ENCODE peak calls at places on chromosomes 13 and 19, in nine cellular contexts. One of them, this sample, is unnamed.

GRCh38 chr19:6534451-6535093 is 3.7 kb downstream of the TNFSF9 start:
- DNase-seq in GM20000: no peak
- DNase-seq in T-helper 22 cell: no peak
- DNase-seq in RWPE1: no peak
- DNase-seq in NCI-H748 treated with DMSO at 0.1 percent for 48 hours: no peak
- DNase-seq in endothelial cell of umbilical vein: no peak
- DNase-seq in activated CD4-positive, alpha-beta T cell treated with anti-CD3 and anti-CD28 coated beads for 48 hours: no peak
- DNase-seq in KG1: no peak
- DNase-seq in head of caudate nucleus: no peak
- DNase-seq in this sample: no peak

GRCh38 chr13:29911781-29912478 is 61.5 kb upstream of the UBL3 start:
- DNase-seq in GM20000: no peak
- DNase-seq in T-helper 22 cell: no peak
- DNase-seq in RWPE1: no peak
- DNase-seq in NCI-H748 treated with DMSO at 0.1 percent for 48 hours: no peak
- DNase-seq in endothelial cell of umbilical vein: no peak
- DNase-seq in activated CD4-positive, alpha-beta T cell treated with anti-CD3 and anti-CD28 coated beads for 48 hours: no peak
- DNase-seq in KG1: no peak
- DNase-seq in head of caudate nucleus: no peak
- DNase-seq in this sample: no peak

GRCh38 chr13:111898956-111899713 is 167.8 kb upstream of the SOX1 start:
- DNase-seq in GM20000: peak; percentile 6
- DNase-seq in T-helper 22 cell: no peak
- DNase-seq in RWPE1: no peak
- DNase-seq in NCI-H748 treated with DMSO at 0.1 percent for 48 hours: no peak
- DNase-seq in endothelial cell of umbilical vein: no peak
- DNase-seq in activated CD4-positive, alpha-beta T cell treated with anti-CD3 and anti-CD28 coated beads for 48 hours: no peak
- DNase-seq in KG1: no peak
- DNase-seq in head of caudate nucleus: peak; percentile 13
- DNase-seq in this sample: no peak

GRCh38 chr19:4083677-4084546 is 17.2 kb upstream of the ZBTB7A start:
- DNase-seq in GM20000: peak; percentile 80
- DNase-seq in T-helper 22 cell: no peak
- DNase-seq in RWPE1: no peak
- DNase-seq in NCI-H748 treated with DMSO at 0.1 percent for 48 hours: no peak
- DNase-seq in endothelial cell of umbilical vein: no peak
- DNase-seq in activated CD4-positive, alpha-beta T cell treated with anti-CD3 and anti-CD28 coated beads for 48 hours: peak; percentile 41
- DNase-seq in KG1: peak; percentile 44
- DNase-seq in head of caudate nucleus: no peak
- DNase-seq in this sample: no peak

GRCh38 chr13:41639955-41640780 is 182.8 kb downstream of the RGCC start:
- DNase-seq in GM20000: no peak
- DNase-seq in T-helper 22 cell: no peak
- DNase-seq in RWPE1: no peak
- DNase-seq in NCI-H748 treated with DMSO at 0.1 percent for 48 hours: no peak
- DNase-seq in endothelial cell of umbilical vein: peak; percentile 36
- DNase-seq in activated CD4-positive, alpha-beta T cell treated with anti-CD3 and anti-CD28 coated beads for 48 hours: no peak
- DNase-seq in KG1: no peak
- DNase-seq in head of caudate nucleus: no peak
- DNase-seq in this sample: no peak

GRCh38 chr13:84896128-84896527 is 903.1 kb downstream of the SLITRK6 start:
- DNase-seq in GM20000: peak; percentile 53
- DNase-seq in T-helper 22 cell: no peak
- DNase-seq in RWPE1: peak; percentile 13
- DNase-seq in NCI-H748 treated with DMSO at 0.1 percent for 48 hours: peak; percentile 61
- DNase-seq in endothelial cell of umbilical vein: peak; percentile 46
- DNase-seq in activated CD4-positive, alpha-beta T cell treated with anti-CD3 and anti-CD28 coated beads for 48 hours: peak; percentile 48
- DNase-seq in KG1: peak; percentile 27
- DNase-seq in head of caudate nucleus: peak; percentile 63
- DNase-seq in this sample: peak; percentile 42

GRCh38 chr19:51980116-51980736 is 6.4 kb downstream of the ZNF350 start:
- DNase-seq in GM20000: no peak
- DNase-seq in T-helper 22 cell: no peak
- DNase-seq in RWPE1: no peak
- DNase-seq in NCI-H748 treated with DMSO at 0.1 percent for 48 hours: no peak
- DNase-seq in endothelial cell of umbilical vein: no peak
- DNase-seq in activated CD4-positive, alpha-beta T cell treated with anti-CD3 and anti-CD28 coated beads for 48 hours: no peak
- DNase-seq in KG1: no peak
- DNase-seq in head of caudate nucleus: no peak
- DNase-seq in this sample: no peak

GRCh38 chr19:5268801-5269200 is 71.8 kb downstream of the PTPRS start:
- DNase-seq in GM20000: no peak
- DNase-seq in T-helper 22 cell: no peak
- DNase-seq in RWPE1: peak; percentile 15
- DNase-seq in NCI-H748 treated with DMSO at 0.1 percent for 48 hours: no peak
- DNase-seq in endothelial cell of umbilical vein: no peak
- DNase-seq in activated CD4-positive, alpha-beta T cell treated with anti-CD3 and anti-CD28 coated beads for 48 hours: no peak
- DNase-seq in KG1: no peak
- DNase-seq in head of caudate nucleus: no peak
- DNase-seq in this sample: no peak

GRCh38 chr19:55115446-55116065 is 1.9 kb downstream of the PPP1R12C start:
- DNase-seq in GM20000: no peak
- DNase-seq in T-helper 22 cell: no peak
- DNase-seq in RWPE1: no peak
- DNase-seq in NCI-H748 treated with DMSO at 0.1 percent for 48 hours: no peak
- DNase-seq in endothelial cell of umbilical vein: peak; percentile 21
- DNase-seq in activated CD4-positive, alpha-beta T cell treated with anti-CD3 and anti-CD28 coated beads for 48 hours: no peak
- DNase-seq in KG1: no peak
- DNase-seq in head of caudate nucleus: no peak
- DNase-seq in this sample: no peak

GRCh38 chr19:50368649-50369570 is 3.5 kb upstream of the NAPSA start:
- DNase-seq in GM20000: peak; percentile 81
- DNase-seq in T-helper 22 cell: peak; percentile 39
- DNase-seq in RWPE1: peak; percentile 91
- DNase-seq in NCI-H748 treated with DMSO at 0.1 percent for 48 hours: peak; percentile 74
- DNase-seq in endothelial cell of umbilical vein: peak; percentile 80
- DNase-seq in activated CD4-positive, alpha-beta T cell treated with anti-CD3 and anti-CD28 coated beads for 48 hours: peak; percentile 86
- DNase-seq in KG1: peak; percentile 75
- DNase-seq in head of caudate nucleus: peak; percentile 95
- DNase-seq in this sample: peak; percentile 69

GRCh38 chr19:5456836-5457200 is 1.6 kb downstream of the ZNRF4 start:
- DNase-seq in GM20000: no peak
- DNase-seq in T-helper 22 cell: no peak
- DNase-seq in RWPE1: no peak
- DNase-seq in NCI-H748 treated with DMSO at 0.1 percent for 48 hours: no peak
- DNase-seq in endothelial cell of umbilical vein: no peak
- DNase-seq in activated CD4-positive, alpha-beta T cell treated with anti-CD3 and anti-CD28 coated beads for 48 hours: no peak
- DNase-seq in KG1: no peak
- DNase-seq in head of caudate nucleus: no peak
- DNase-seq in this sample: no peak

GRCh38 chr19:55637534-55637933 is 3.3 kb upstream of the ZNF580 start:
- DNase-seq in GM20000: no peak
- DNase-seq in T-helper 22 cell: no peak
- DNase-seq in RWPE1: no peak
- DNase-seq in NCI-H748 treated with DMSO at 0.1 percent for 48 hours: no peak
- DNase-seq in endothelial cell of umbilical vein: no peak
- DNase-seq in activated CD4-positive, alpha-beta T cell treated with anti-CD3 and anti-CD28 coated beads for 48 hours: no peak
- DNase-seq in KG1: no peak
- DNase-seq in head of caudate nucleus: no peak
- DNase-seq in this sample: no peak

GRCh38 chr19:49497047-49497789 is 984 bp downstream of the RPS11 start:
- DNase-seq in GM20000: peak; percentile 57
- DNase-seq in T-helper 22 cell: peak; percentile 75
- DNase-seq in RWPE1: peak; percentile 56
- DNase-seq in NCI-H748 treated with DMSO at 0.1 percent for 48 hours: no peak
- DNase-seq in endothelial cell of umbilical vein: peak; percentile 49
- DNase-seq in activated CD4-positive, alpha-beta T cell treated with anti-CD3 and anti-CD28 coated beads for 48 hours: peak; percentile 84
- DNase-seq in KG1: peak; percentile 37
- DNase-seq in head of caudate nucleus: peak; percentile 74
- DNase-seq in this sample: no peak

GRCh38 chr19:10430505-10431253 is 10.3 kb downstream of the PDE4A start:
- DNase-seq in GM20000: peak; percentile 90
- DNase-seq in T-helper 22 cell: no peak
- DNase-seq in RWPE1: no peak
- DNase-seq in NCI-H748 treated with DMSO at 0.1 percent for 48 hours: no peak
- DNase-seq in endothelial cell of umbilical vein: no peak
- DNase-seq in activated CD4-positive, alpha-beta T cell treated with anti-CD3 and anti-CD28 coated beads for 48 hours: no peak
- DNase-seq in KG1: no peak
- DNase-seq in head of caudate nucleus: no peak
- DNase-seq in this sample: no peak

GRCh38 chr19:33705860-33706259 is 84.1 kb downstream of the CHST8 start:
- DNase-seq in GM20000: no peak
- DNase-seq in T-helper 22 cell: no peak
- DNase-seq in RWPE1: no peak
- DNase-seq in NCI-H748 treated with DMSO at 0.1 percent for 48 hours: no peak
- DNase-seq in endothelial cell of umbilical vein: no peak
- DNase-seq in activated CD4-positive, alpha-beta T cell treated with anti-CD3 and anti-CD28 coated beads for 48 hours: no peak
- DNase-seq in KG1: no peak
- DNase-seq in head of caudate nucleus: no peak
- DNase-seq in this sample: no peak

GRCh38 chr19:15595069-15595468 is 19.9 kb upstream of the CYP4F8 start:
- DNase-seq in GM20000: no peak
- DNase-seq in T-helper 22 cell: no peak
- DNase-seq in RWPE1: peak; percentile 19
- DNase-seq in NCI-H748 treated with DMSO at 0.1 percent for 48 hours: no peak
- DNase-seq in endothelial cell of umbilical vein: no peak
- DNase-seq in activated CD4-positive, alpha-beta T cell treated with anti-CD3 and anti-CD28 coated beads for 48 hours: no peak
- DNase-seq in KG1: no peak
- DNase-seq in head of caudate nucleus: no peak
- DNase-seq in this sample: no peak

GRCh38 chr13:50685491-50685890 is 158.0 kb downstream of the DLEU7 start:
- DNase-seq in GM20000: no peak
- DNase-seq in T-helper 22 cell: no peak
- DNase-seq in RWPE1: no peak
- DNase-seq in NCI-H748 treated with DMSO at 0.1 percent for 48 hours: peak; percentile 57
- DNase-seq in endothelial cell of umbilical vein: peak; percentile 97
- DNase-seq in activated CD4-positive, alpha-beta T cell treated with anti-CD3 and anti-CD28 coated beads for 48 hours: no peak
- DNase-seq in KG1: no peak
- DNase-seq in head of caudate nucleus: peak; percentile 88
- DNase-seq in this sample: no peak

GRCh38 chr13:37476874-37477273 is 121.7 kb downstream of the POSTN start:
- DNase-seq in GM20000: no peak
- DNase-seq in T-helper 22 cell: no peak
- DNase-seq in RWPE1: no peak
- DNase-seq in NCI-H748 treated with DMSO at 0.1 percent for 48 hours: no peak
- DNase-seq in endothelial cell of umbilical vein: no peak
- DNase-seq in activated CD4-positive, alpha-beta T cell treated with anti-CD3 and anti-CD28 coated beads for 48 hours: no peak
- DNase-seq in KG1: no peak
- DNase-seq in head of caudate nucleus: no peak
- DNase-seq in this sample: no peak

GRCh38 chr13:93625536-93625935 is 398.9 kb downstream of the GPC6 start:
- DNase-seq in GM20000: no peak
- DNase-seq in T-helper 22 cell: no peak
- DNase-seq in RWPE1: no peak
- DNase-seq in NCI-H748 treated with DMSO at 0.1 percent for 48 hours: no peak
- DNase-seq in endothelial cell of umbilical vein: no peak
- DNase-seq in activated CD4-positive, alpha-beta T cell treated with anti-CD3 and anti-CD28 coated beads for 48 hours: no peak
- DNase-seq in KG1: no peak
- DNase-seq in head of caudate nucleus: no peak
- DNase-seq in this sample: no peak

GRCh38 chr19:2239173-2239572 is 2.5 kb downstream of the SF3A2 start:
- DNase-seq in GM20000: no peak
- DNase-seq in T-helper 22 cell: no peak
- DNase-seq in RWPE1: no peak
- DNase-seq in NCI-H748 treated with DMSO at 0.1 percent for 48 hours: no peak
- DNase-seq in endothelial cell of umbilical vein: no peak
- DNase-seq in activated CD4-positive, alpha-beta T cell treated with anti-CD3 and anti-CD28 coated beads for 48 hours: no peak
- DNase-seq in KG1: no peak
- DNase-seq in head of caudate nucleus: no peak
- DNase-seq in this sample: no peak

GRCh38 chr19:30407310-30407709 is 35.1 kb downstream of the ZNF536 start:
- DNase-seq in GM20000: no peak
- DNase-seq in T-helper 22 cell: no peak
- DNase-seq in RWPE1: no peak
- DNase-seq in NCI-H748 treated with DMSO at 0.1 percent for 48 hours: no peak
- DNase-seq in endothelial cell of umbilical vein: no peak
- DNase-seq in activated CD4-positive, alpha-beta T cell treated with anti-CD3 and anti-CD28 coated beads for 48 hours: no peak
- DNase-seq in KG1: no peak
- DNase-seq in head of caudate nucleus: no peak
- DNase-seq in this sample: no peak

GRCh38 chr13:83449666-83450395 is 432.4 kb downstream of the SLITRK1 start:
- DNase-seq in GM20000: no peak
- DNase-seq in T-helper 22 cell: no peak
- DNase-seq in RWPE1: peak; percentile 77
- DNase-seq in NCI-H748 treated with DMSO at 0.1 percent for 48 hours: no peak
- DNase-seq in endothelial cell of umbilical vein: no peak
- DNase-seq in activated CD4-positive, alpha-beta T cell treated with anti-CD3 and anti-CD28 coated beads for 48 hours: no peak
- DNase-seq in KG1: no peak
- DNase-seq in head of caudate nucleus: no peak
- DNase-seq in this sample: no peak

GRCh38 chr19:12797141-12797587 is 4.4 kb downstream of the PRDX2 start:
- DNase-seq in GM20000: no peak
- DNase-seq in T-helper 22 cell: no peak
- DNase-seq in RWPE1: no peak
- DNase-seq in NCI-H748 treated with DMSO at 0.1 percent for 48 hours: no peak
- DNase-seq in endothelial cell of umbilical vein: no peak
- DNase-seq in activated CD4-positive, alpha-beta T cell treated with anti-CD3 and anti-CD28 coated beads for 48 hours: no peak
- DNase-seq in KG1: no peak
- DNase-seq in head of caudate nucleus: no peak
- DNase-seq in this sample: no peak

GRCh38 chr13:113726961-113727411 is 32.0 kb upstream of the TMEM255B start:
- DNase-seq in GM20000: no peak
- DNase-seq in T-helper 22 cell: no peak
- DNase-seq in RWPE1: no peak
- DNase-seq in NCI-H748 treated with DMSO at 0.1 percent for 48 hours: no peak
- DNase-seq in endothelial cell of umbilical vein: no peak
- DNase-seq in activated CD4-positive, alpha-beta T cell treated with anti-CD3 and anti-CD28 coated beads for 48 hours: no peak
- DNase-seq in KG1: no peak
- DNase-seq in head of caudate nucleus: no peak
- DNase-seq in this sample: no peak

GRCh38 chr13:95343944-95344343 is 42.7 kb upstream of the ABCC4 start:
- DNase-seq in GM20000: no peak
- DNase-seq in T-helper 22 cell: no peak
- DNase-seq in RWPE1: no peak
- DNase-seq in NCI-H748 treated with DMSO at 0.1 percent for 48 hours: no peak
- DNase-seq in endothelial cell of umbilical vein: peak; percentile 97
- DNase-seq in activated CD4-positive, alpha-beta T cell treated with anti-CD3 and anti-CD28 coated beads for 48 hours: no peak
- DNase-seq in KG1: no peak
- DNase-seq in head of caudate nucleus: no peak
- DNase-seq in this sample: no peak

GRCh38 chr13:44240611-44241010 is 133.0 kb upstream of the SERP2 start:
- DNase-seq in GM20000: no peak
- DNase-seq in T-helper 22 cell: no peak
- DNase-seq in RWPE1: no peak
- DNase-seq in NCI-H748 treated with DMSO at 0.1 percent for 48 hours: no peak
- DNase-seq in endothelial cell of umbilical vein: no peak
- DNase-seq in activated CD4-positive, alpha-beta T cell treated with anti-CD3 and anti-CD28 coated beads for 48 hours: no peak
- DNase-seq in KG1: no peak
- DNase-seq in head of caudate nucleus: no peak
- DNase-seq in this sample: no peak

GRCh38 chr19:16433986-16434385 is 37.8 kb downstream of the EPS15L1 start:
- DNase-seq in GM20000: no peak
- DNase-seq in T-helper 22 cell: no peak
- DNase-seq in RWPE1: no peak
- DNase-seq in NCI-H748 treated with DMSO at 0.1 percent for 48 hours: no peak
- DNase-seq in endothelial cell of umbilical vein: no peak
- DNase-seq in activated CD4-positive, alpha-beta T cell treated with anti-CD3 and anti-CD28 coated beads for 48 hours: no peak
- DNase-seq in KG1: no peak
- DNase-seq in head of caudate nucleus: no peak
- DNase-seq in this sample: no peak